ENCODE peak calls at places on chromosome 13, in five cellular contexts. One of them, this sample, is unnamed.

GRCh38 chr13:26112843-26113242 is 61.0 kb upstream of the SHISA2 start:
- DNase-seq in tibial nerve: no peak
- DNase-seq in A549: no peak
- DNase-seq in stomach: no peak
- DNase-seq in upper lobe of left lung: no peak
- DNase-seq in this sample: no peak

GRCh38 chr13:29676941-29677452 is 81.5 kb upstream of the SLC7A1 start:
- DNase-seq in stomach: no peak
- DNase-seq in upper lobe of left lung: no peak
- DNase-seq in A549: no peak
- DNase-seq in tibial nerve: no peak
- DNase-seq in this sample: no peak

GRCh38 chr13:51781246-51782022 is 22.5 kb downstream of the DHRS12 start:
- DNase-seq in A549: no peak
- DNase-seq in upper lobe of left lung: peak; percentile 59
- DNase-seq in tibial nerve: no peak
- DNase-seq in stomach: peak; percentile 61
- DNase-seq in this sample: no peak

GRCh38 chr13:69155136-69155535 is 952.5 kb upstream of the ATXN8OS start:
- DNase-seq in stomach: no peak
- DNase-seq in A549: no peak
- DNase-seq in tibial nerve: no peak
- DNase-seq in upper lobe of left lung: no peak
- DNase-seq in this sample: no peak

GRCh38 chr13:20426766-20427448 is 98.8 kb downstream of the CRYL1 start:
- DNase-seq in stomach: no peak
- DNase-seq in tibial nerve: no peak
- DNase-seq in A549: no peak
- DNase-seq in upper lobe of left lung: no peak
- DNase-seq in this sample: no peak

GRCh38 chr13:26548251-26548765 is 9.2 kb upstream of the WASF3 start:
- DNase-seq in A549: no peak
- DNase-seq in tibial nerve: no peak
- DNase-seq in upper lobe of left lung: no peak
- DNase-seq in stomach: no peak
- DNase-seq in this sample: no peak

GRCh38 chr13:79404985-79405384 is 1.1 kb downstream of the RBM26 start:
- DNase-seq in A549: no peak
- DNase-seq in upper lobe of left lung: no peak
- DNase-seq in stomach: no peak
- DNase-seq in tibial nerve: no peak
- DNase-seq in this sample: no peak

GRCh38 chr13:31310356-31310755 is 110.6 kb downstream of the B3GLCT start:
- DNase-seq in A549: no peak
- DNase-seq in upper lobe of left lung: no peak
- DNase-seq in stomach: no peak
- DNase-seq in tibial nerve: no peak
- DNase-seq in this sample: no peak

GRCh38 chr13:77022341-77022740 is 4.6 kb downstream of the FBXL3 start:
- DNase-seq in stomach: no peak
- DNase-seq in tibial nerve: no peak
- DNase-seq in A549: no peak
- DNase-seq in upper lobe of left lung: no peak
- DNase-seq in this sample: no peak

GRCh38 chr13:84606616-84607015 is 724.3 kb upstream of the SLITRK1 start:
- DNase-seq in upper lobe of left lung: no peak
- DNase-seq in stomach: no peak
- DNase-seq in A549: no peak
- DNase-seq in tibial nerve: no peak
- DNase-seq in this sample: no peak

GRCh38 chr13:103012611-103013010 is 53.6 kb downstream of the SLC10A2 start:
- DNase-seq in upper lobe of left lung: no peak
- DNase-seq in stomach: no peak
- DNase-seq in A549: no peak
- DNase-seq in tibial nerve: no peak
- DNase-seq in this sample: no peak

GRCh38 chr13:21142766-21143165 is 33.6 kb downstream of the SKA3 start:
- DNase-seq in tibial nerve: no peak
- DNase-seq in A549: no peak
- DNase-seq in stomach: no peak
- DNase-seq in upper lobe of left lung: no peak
- DNase-seq in this sample: no peak

GRCh38 chr13:64675256-64675892 is 2554.8 kb downstream of the PCDH9 start:
- DNase-seq in tibial nerve: no peak
- DNase-seq in stomach: no peak
- DNase-seq in A549: peak; percentile 16
- DNase-seq in upper lobe of left lung: no peak
- DNase-seq in this sample: no peak

GRCh38 chr13:27034678-27035111 is 136.9 kb downstream of the USP12 start:
- DNase-seq in stomach: no peak
- DNase-seq in upper lobe of left lung: no peak
- DNase-seq in tibial nerve: no peak
- DNase-seq in A549: no peak
- DNase-seq in this sample: no peak

GRCh38 chr13:91397595-91397994 is 826 bp upstream of the GPC5 start:
- DNase-seq in upper lobe of left lung: no peak
- DNase-seq in stomach: no peak
- DNase-seq in tibial nerve: no peak
- DNase-seq in A549: no peak
- DNase-seq in this sample: no peak

GRCh38 chr13:73403362-73404150 is 344.8 kb downstream of the KLF5 start:
- DNase-seq in stomach: no peak
- DNase-seq in upper lobe of left lung: no peak
- DNase-seq in A549: no peak
- DNase-seq in tibial nerve: no peak
- DNase-seq in this sample: no peak

GRCh38 chr13:108950333-108951010 is 321.1 kb downstream of the MYO16 start:
- DNase-seq in A549: no peak
- DNase-seq in stomach: no peak
- DNase-seq in upper lobe of left lung: no peak
- DNase-seq in tibial nerve: no peak
- DNase-seq in this sample: no peak

GRCh38 chr13:83449666-83450395 is 432.4 kb downstream of the SLITRK1 start:
- DNase-seq in upper lobe of left lung: no peak
- DNase-seq in stomach: no peak
- DNase-seq in tibial nerve: no peak
- DNase-seq in A549: peak; percentile 1
- DNase-seq in this sample: no peak

DNA sequence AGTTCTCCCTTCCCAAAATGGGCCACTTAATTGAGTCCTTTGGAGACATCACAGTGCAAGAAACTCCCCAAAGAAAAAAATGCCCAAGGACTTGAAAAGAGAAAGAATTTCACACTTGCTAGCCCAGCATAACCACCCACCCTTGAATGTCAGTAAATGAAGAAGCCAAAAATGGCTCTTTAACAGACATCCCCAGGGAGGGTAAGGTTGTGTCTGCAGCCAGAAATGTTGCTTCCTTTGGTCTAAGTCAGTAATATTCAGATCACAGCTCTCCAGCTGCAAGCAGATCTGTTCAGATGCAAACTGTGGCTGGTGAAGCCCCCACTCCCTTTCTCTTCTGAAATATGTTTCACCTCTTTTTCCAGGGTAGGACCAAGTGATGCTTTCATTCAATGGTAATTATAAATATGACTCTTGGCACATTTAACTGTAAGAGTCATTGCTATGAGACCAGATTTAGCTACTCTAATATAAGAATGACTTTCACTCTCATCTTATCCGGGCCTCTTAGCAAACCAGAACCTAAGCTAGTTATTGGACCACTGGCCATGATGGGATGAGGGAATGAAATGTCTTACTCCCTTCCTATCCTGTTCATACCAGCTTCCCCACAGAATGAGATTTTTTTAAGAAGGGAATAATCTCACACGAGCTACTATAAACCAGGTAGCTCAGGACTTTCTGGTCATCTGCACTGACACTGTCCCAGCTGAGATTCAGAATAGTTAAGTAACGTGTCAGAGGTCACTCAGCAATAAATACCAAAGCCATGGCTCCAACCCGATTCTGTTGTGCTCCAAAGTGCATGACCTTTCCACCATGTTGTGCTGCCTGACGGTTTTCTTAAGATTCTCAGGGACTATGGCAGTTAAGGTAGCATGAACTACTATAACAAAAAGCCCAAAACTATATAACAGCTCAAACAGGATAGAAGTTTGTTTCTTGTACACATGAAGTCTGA is 234.1 kb downstream of the FOXO1 start:
- DNase-seq in upper lobe of left lung: no peak
- DNase-seq in A549: no peak
- DNase-seq in tibial nerve: no peak
- DNase-seq in stomach: no peak
- DNase-seq in this sample: no peak
- H3K4me3 ChIP-seq in upper lobe of left lung: no peak overlapping the region
- H3K4me3 ChIP-seq in A549: no peak overlapping the region
- H3K4me3 ChIP-seq in tibial nerve: no peak overlapping the region
- H3K4me3 ChIP-seq in stomach: no peak overlapping the region
- H3K4me3 ChIP-seq in this sample: no peak overlapping the region

DNA sequence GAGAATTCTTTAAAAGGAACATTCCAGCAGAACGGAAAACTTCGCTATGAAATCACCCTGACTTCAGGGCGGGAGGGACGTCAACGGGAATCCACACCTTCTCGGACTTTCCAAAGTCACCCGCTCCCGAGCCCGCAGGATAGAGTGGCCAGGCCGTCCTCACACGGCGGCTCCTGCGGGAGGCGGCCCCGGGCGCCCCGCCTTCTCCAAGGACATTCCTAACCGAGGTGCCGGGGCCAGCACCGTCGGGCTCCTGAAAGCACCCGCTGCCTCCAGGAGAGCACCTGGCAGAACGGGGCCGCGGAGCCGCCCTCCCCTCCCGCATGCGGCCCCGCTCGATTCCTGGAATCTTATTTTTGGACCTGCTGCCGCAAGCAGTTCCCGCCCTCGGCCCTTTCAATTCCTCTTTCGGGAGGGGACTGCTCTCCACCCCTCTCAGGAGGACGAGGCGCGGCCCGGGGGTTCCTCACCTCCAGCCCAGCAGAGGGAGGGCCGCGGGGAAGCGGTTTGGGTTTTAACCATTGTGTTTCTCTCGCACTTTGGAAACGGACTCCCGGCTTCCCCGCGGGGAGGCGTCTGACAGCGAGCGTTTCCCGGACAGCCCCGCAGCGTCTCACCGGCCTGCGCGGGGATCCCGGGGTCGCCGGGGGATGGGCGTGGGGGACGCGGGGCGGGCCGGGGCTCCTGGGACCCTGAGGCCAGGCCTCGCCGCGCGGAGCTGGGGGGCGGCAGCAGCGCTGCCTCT is 938 bp downstream of the GAS6 start:
- DNase-seq in stomach: peak; percentile 77
- DNase-seq in tibial nerve: no peak
- DNase-seq in upper lobe of left lung: peak; percentile 57
- DNase-seq in A549: peak; percentile 32
- DNase-seq in this sample: no peak
- TF ChIP-seq POLR2A in stomach: no peak
- TF ChIP-seq POLR2A in tibial nerve: no peak
- TF ChIP-seq POLR2A in upper lobe of left lung: no peak
- TF ChIP-seq POLR2A in A549: no peak
- TF ChIP-seq POLR2A in this sample: no peak

DNA sequence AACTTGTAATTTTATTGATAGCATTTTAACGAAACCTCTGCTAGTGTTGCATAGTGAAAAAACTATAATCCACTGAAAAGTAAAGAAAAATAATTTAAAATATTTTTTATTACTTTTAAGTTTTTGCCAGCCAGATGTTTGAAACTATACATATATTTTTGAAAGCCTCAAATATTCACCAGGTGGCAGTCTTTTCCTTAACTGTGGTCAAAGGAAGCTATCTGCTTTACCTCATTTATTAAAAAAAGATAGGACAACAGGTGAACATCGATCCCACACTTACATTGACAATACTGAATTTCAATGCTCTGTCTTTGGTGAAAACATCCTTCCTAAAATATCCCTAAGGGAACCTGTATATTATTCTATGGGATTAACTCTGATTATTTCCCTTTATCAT is 100.5 kb downstream of the TRPC4 start:
- DNase-seq in stomach: no peak
- DNase-seq in tibial nerve: no peak
- DNase-seq in upper lobe of left lung: no peak
- DNase-seq in A549: no peak
- DNase-seq in this sample: no peak
- TF ChIP-seq CTCF in stomach: no peak
- TF ChIP-seq CTCF in tibial nerve: peak; percentile 15
- TF ChIP-seq CTCF in upper lobe of left lung: no peak
- TF ChIP-seq CTCF in A549: no peak
- TF ChIP-seq CTCF in this sample: peak; percentile 26

GRCh38 chr13:42892760-42893159 is 99.3 kb downstream of the EPSTI1 start:
- DNase-seq in A549: no peak
- DNase-seq in stomach: no peak
- DNase-seq in tibial nerve: no peak
- DNase-seq in upper lobe of left lung: no peak
- DNase-seq in this sample: no peak
- H3K4me3 ChIP-seq in A549: no peak overlapping the region
- H3K4me3 ChIP-seq in stomach: no peak overlapping the region
- H3K4me3 ChIP-seq in tibial nerve: no peak overlapping the region
- H3K4me3 ChIP-seq in upper lobe of left lung: no peak overlapping the region
- H3K4me3 ChIP-seq in this sample: no peak overlapping the region

DNA sequence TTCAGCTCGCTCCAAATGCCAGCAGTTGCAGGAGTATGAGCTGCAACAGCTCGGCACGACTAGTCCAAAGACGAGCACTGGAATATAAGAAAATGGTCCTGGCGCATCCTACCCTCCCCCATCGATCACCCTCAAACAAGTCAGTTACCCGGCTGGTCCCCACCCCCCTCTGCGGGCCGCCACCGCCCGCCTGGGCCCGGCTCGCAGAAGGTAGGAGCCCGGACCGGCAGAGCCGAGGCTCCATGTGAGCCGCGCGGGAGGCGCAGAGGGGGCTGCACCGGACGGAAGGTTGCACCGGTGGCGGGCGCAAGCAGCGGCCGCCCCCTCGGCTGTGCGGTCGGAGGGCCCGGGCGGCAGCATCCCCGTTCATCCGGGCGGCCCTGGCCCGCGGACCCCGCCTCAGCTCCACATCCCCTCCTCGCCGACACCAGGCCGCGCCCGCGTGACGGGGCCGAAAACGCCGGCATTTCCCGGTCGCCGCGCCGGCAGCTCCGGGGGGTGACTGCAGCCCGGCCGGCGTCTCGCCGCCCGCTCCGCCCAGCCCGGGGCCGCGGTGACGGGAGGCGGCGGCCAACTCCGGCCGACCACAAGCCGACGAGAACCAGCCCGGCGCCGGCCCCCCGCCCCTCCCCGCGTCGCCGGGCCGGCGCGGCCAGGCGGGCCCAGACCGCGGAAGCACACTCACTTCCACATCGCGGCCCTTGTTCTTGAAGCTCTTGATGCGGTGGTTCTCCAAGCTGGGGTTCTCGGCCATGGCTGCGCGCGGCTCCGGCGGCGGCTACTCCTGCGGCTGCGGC is 531 bp downstream of the KPNA3 start:
- DNase-seq in A549: no peak
- DNase-seq in upper lobe of left lung: peak; percentile 49
- DNase-seq in stomach: peak; percentile 47
- DNase-seq in tibial nerve: peak; percentile 21
- DNase-seq in this sample: peak; percentile 62
- TF ChIP-seq POLR2A in A549: no peak
- TF ChIP-seq POLR2A in upper lobe of left lung: no peak
- TF ChIP-seq POLR2A in stomach: no peak
- TF ChIP-seq POLR2A in tibial nerve: no peak
- TF ChIP-seq POLR2A in this sample: peak; percentile 8